ENCODE peak calls at places on chromosomes 6 and 20, in six cellular contexts. X is uterus, G is upper lobe of right lung, A is cardiac muscle cell, Q is H1, I is prostate gland. D is an unnamed sample. For H3K27me3, the result is how much of the 10 kb centered on the place peaks cover.

GRCh38 chr6:70956191-70956450 is 739 bp downstream of the B3GAT2 start:
- DNase-seq in X (no peak), G (no peak), A (no peak), Q (no peak), I (no peak), D (no peak)

GRCh38 chr6:143176090-143177021 is 115.7 kb downstream of the AIG1 start:
- DNase-seq in X (no peak), G (no peak), A (peak), Q (no peak), I (no peak), D (no peak)

GRCh38 chr6:113888493-113888892 is 31.3 kb downstream of the MARCKS start:
- DNase-seq in X (no peak), G (no peak), A (no peak), Q (no peak), I (no peak), D (no peak)

GRCh38 chr20:22921595-22922421 is 113.3 kb upstream of the SSTR4 start:
- DNase-seq in X (no peak), G (no peak), A (peak), Q (no peak), I (no peak), D (no peak)

GRCh38 chr6:15535495-15536200 is 127.2 kb downstream of the DTNBP1 start:
- DNase-seq in X (no peak), G (no peak), A (no peak), Q (no peak), I (no peak), D (no peak)

GRCh38 chr6:144897441-144897921 is 612.3 kb downstream of the UTRN start:
- DNase-seq in X (no peak), G (no peak), A (peak), Q (no peak), I (no peak), D (no peak)

GRCh38 chr6:90463359-90463758 is 123.5 kb downstream of the MAP3K7 start:
- DNase-seq in X (no peak), G (no peak), A (no peak), Q (no peak), I (no peak), D (no peak)

GRCh38 chr6:32079566-32080290 is 29.4 kb downstream of the TNXB start:
- DNase-seq in X (no peak), G (no peak), A (no peak), Q (no peak), I (no peak), D (no peak)

GRCh38 chr20:20009784-20010253 is 7.3 kb upstream of the NAA20 start:
- DNase-seq in X (no peak), G (no peak), A (no peak), Q (no peak), I (no peak), D (no peak)

GRCh38 chr20:60642048-60642447 is 610.0 kb upstream of the CDH4 start:
- DNase-seq in X (no peak), G (no peak), A (no peak), Q (no peak), I (no peak), D (no peak)

GRCh38 chr6:149063443-149063842 is 254.1 kb upstream of the TAB2 start:
- DNase-seq in X (no peak), G (no peak), A (no peak), Q (no peak), I (no peak), D (no peak)

GRCh38 chr6:132673376-132674094 is 14.6 kb upstream of the TAAR1 start:
- DNase-seq in X (no peak), G (no peak), A (peak), Q (no peak), I (no peak), D (no peak)

GRCh38 chr20:46070215-46070910 is 19.4 kb downstream of the NCOA5 start:
- DNase-seq in X (no peak), G (no peak), A (peak), Q (no peak), I (no peak), D (no peak)

GRCh38 chr6:5036309-5036708 is 32.5 kb upstream of the RPP40 start:
- DNase-seq in X (no peak), G (no peak), A (peak), Q (no peak), I (no peak), D (no peak)

GRCh38 chr6:124223596-124223995 is 419.9 kb downstream of the NKAIN2 start:
- DNase-seq in X (no peak), G (no peak), A (peak), Q (no peak), I (no peak), D (no peak)

GRCh38 chr20:54200487-54201267 is 7.2 kb upstream of the PFDN4 start:
- DNase-seq in X (no peak), G (no peak), A (no peak), Q (no peak), I (peak), D (no peak)

GRCh38 chr6:34560366-34561226 is 4.5 kb upstream of the SPDEF start:
- DNase-seq in X (no peak), G (no peak), A (peak), Q (no peak), I (no peak), D (no peak)

GRCh38 chr20:58374027-58374850 is 14.8 kb upstream of the VAPB start:
- DNase-seq in X (no peak), G (no peak), A (no peak), Q (no peak), I (no peak), D (no peak)

GRCh38 chr6:47302043-47302442 is 7.7 kb downstream of the TNFRSF21 start:
- DNase-seq in X (no peak), G (no peak), A (no peak), Q (no peak), I (no peak), D (no peak)

GRCh38 chr6:139337830-139338229 is 36.6 kb downstream of the CITED2 start:
- DNase-seq in X (no peak), G (no peak), A (no peak), Q (no peak), I (no peak), D (no peak)

GRCh38 chr20:63529180-63529860 is 7.9 kb downstream of the PTK6 start:
- DNase-seq in X (no peak), G (no peak), A (no peak), Q (no peak), I (no peak), D (no peak)

GRCh38 chr6:3120765-3121089 is 2.2 kb downstream of the BPHL start:
- DNase-seq in X (no peak), G (no peak), A (no peak), Q (no peak), I (no peak), D (no peak)

GRCh38 chr20:4684837-4685413 is 36.8 kb upstream of the PRND start:
- DNase-seq in X (peak), G (no peak), A (peak), Q (no peak), I (no peak), D (no peak)

GRCh38 chr20:33793011-33793931 is 17.9 kb upstream of the CHMP4B start:
- DNase-seq in X (no peak), G (no peak), A (peak), Q (no peak), I (peak), D (no peak)

GRCh38 chr6:126268087-126268486 is 71.8 kb upstream of the CENPW start:
- DNase-seq in X (no peak), G (no peak), A (no peak), Q (no peak), I (no peak), D (no peak)

GRCh38 chr6:3808189-3808588 is 41.0 kb upstream of the FAM50B start:
- DNase-seq in X (no peak), G (no peak), A (no peak), Q (no peak), I (no peak), D (no peak)

DNA sequence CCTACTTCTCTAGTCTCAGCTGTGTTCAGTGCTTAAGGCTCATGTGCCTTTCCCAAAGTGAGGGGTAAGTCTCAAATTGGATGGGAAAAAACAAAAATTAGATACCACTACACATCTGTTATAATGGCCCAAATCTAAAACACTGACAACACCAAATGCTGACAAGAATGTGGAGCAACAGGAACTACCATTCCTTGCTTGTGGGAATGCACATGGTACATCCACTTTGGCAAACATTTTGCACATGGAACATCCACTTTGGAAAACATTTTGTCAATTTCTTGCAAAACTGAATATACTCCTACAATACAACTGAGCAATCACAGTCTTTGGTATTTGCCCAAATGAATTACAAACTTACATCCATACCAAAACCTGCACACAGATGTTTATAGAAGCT is 109.3 kb downstream of the TENT5A start:
- DNase-seq in X (no peak), G (no peak), A (no peak), Q (no peak), I (no peak), D (no peak)
- TF ChIP-seq CTCF in X (no peak), G (no peak), A (no peak), Q (no peak), I (no peak), D (no peak)

DNA sequence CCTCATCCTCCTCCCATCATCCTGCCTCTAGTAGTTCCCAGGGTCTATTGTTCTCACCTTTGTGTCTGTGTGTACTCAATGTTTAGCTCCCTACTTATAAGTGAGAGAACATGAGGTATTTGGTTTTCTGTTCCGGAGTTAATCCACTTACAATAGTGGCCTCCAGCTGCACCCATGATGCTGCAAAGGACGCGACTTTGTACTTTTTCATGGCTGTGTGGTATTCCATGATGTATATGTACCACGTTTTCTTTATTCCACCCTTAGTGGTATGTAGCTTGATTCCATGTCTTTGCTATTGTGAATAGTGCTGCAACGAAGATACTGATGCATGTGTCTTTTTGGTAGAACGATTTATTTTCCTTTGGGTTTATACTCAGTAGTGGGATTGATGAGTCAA is 18.5 kb upstream of the ABT1 start:
- DNase-seq in X (no peak), G (no peak), A (no peak), Q (no peak), I (no peak), D (no peak)
- H3K4me3 ChIP-seq in X (no peak), G (no peak), A (no peak), Q (no peak), I (no peak), D (no peak)

GRCh38 chr20:36097331-36097730 is 57.2 kb upstream of the EPB41L1 start:
- DNase-seq in X (no peak), G (no peak), A (peak), Q (no peak), I (no peak), D (no peak)

GRCh38 chr20:36094497-36094896 is 60.0 kb upstream of the EPB41L1 start:
- DNase-seq in X (peak), G (no peak), A (peak), Q (no peak), I (no peak), D (no peak)

GRCh38 chr20:36098364-36098763 is 56.2 kb upstream of the EPB41L1 start:
- DNase-seq in X (no peak), G (no peak), A (peak), Q (no peak), I (no peak), D (no peak)

GRCh38 chr20:36097751-36098151 is 56.8 kb upstream of the EPB41L1 start:
- DNase-seq in X (no peak), G (no peak), A (no peak), Q (peak), I (no peak), D (no peak)

GRCh38 chr20:36096404-36096799 is 58.1 kb upstream of the EPB41L1 start:
- DNase-seq in X (no peak), G (no peak), A (peak), Q (no peak), I (no peak), D (no peak)
- H3K27me3 ChIP-seq in X (under half), G (under half), A (under half), Q (half or more), I (under half), D (under half)

DNA sequence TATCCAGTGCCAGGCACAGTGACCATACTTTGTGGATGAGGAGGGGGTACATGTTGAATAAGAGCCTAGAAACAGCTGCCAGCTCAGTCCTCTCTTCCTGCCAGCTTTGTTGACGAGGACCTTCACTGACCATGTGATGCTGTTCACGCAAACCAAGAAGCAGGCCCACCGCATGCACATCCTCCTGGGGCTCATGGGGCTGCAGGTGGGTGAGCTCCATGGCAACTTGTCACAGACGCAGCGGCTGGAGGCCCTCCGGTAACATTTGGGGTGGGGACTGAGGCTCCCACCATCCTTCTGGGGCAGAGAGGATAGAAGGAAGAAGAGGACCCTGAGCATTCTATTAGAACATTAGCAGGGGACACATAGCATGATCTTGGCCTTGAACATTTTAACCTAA is 15.6 kb downstream of the DDX27 start:
- DNase-seq in X (no peak), G (no peak), A (no peak), Q (no peak), I (no peak), D (no peak)
- TF ChIP-seq CTCF in X (no peak), G (no peak), A (no peak), Q (no peak), I (no peak), D (no peak)

DNA sequence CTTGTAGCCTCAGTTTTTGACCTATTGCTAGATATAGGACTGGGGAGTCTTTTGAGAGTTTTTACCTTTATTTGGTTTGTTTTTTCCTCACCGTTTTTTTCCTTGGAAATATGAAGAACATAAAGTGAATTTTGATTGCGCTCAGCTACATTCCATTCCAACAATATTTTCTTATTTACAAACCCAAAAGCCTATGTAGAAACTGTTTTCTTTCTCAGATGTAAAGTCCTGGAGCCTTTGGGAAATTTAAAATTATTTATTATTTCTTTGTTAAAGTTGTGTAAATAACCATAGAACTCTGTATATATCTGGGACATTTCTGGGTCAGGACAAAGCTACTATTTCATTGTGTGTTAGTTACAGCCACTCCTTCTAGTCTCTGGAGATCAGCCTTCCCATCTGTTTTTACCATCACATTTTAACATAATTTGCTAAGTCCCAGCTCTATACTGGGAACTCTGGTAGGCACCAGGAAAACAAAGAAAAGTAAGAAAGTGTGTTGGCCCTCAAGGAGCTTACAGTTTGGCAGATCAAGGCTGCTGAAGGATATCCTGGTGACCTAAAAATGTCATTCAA is 68.8 kb downstream of the JAG1 start:
- DNase-seq in X (no peak), G (no peak), A (no peak), Q (no peak), I (no peak), D (no peak)
- H3K4me3 ChIP-seq in X (no peak), G (no peak), A (no peak), Q (no peak), I (no peak), D (no peak)